ENCODE peak calls at places on chromosomes 3 and 15, in eight cellular contexts. I is GM20000, U is fibroblast of the aortic adventitia, G is heart left ventricle, B is progenitor cell of endocrine pancreas, V is lower lobe of right lung, X is K562, T is nephron progenitor cell. Y is an unnamed sample.

GRCh38 chr3:136595862-136596697 is 156.1 kb downstream of the STAG1 start:
- DNase-seq in G (no peak), V (no peak), U (no peak), X (no peak), I (no peak), B (no peak), T (no peak), Y (no peak)

GRCh38 chr3:46565607-46566039 is 479 bp downstream of the LRRC2 start:
- DNase-seq in G (peak), I (no peak), B (no peak), V (no peak), U (peak), T (peak), X (no peak), Y (no peak)

GRCh38 chr3:119937229-119937628 is 155.3 kb downstream of the NR1I2 start:
- DNase-seq in X (peak), T (no peak), G (no peak), U (no peak), V (no peak), I (peak), B (no peak), Y (peak)

GRCh38 chr3:25421747-25422146 is 6.3 kb upstream of the RARB start:
- DNase-seq in I (no peak), T (no peak), B (no peak), G (no peak), U (no peak), V (no peak), X (no peak), Y (no peak)

GRCh38 chr15:48467801-48468200 is 136.6 kb downstream of the DUT start:
- DNase-seq in X (no peak), B (no peak), U (no peak), T (no peak), V (no peak), G (no peak), I (no peak), Y (no peak)

GRCh38 chr15:52786436-52787122 is 3.6 kb downstream of the ONECUT1 start:
- DNase-seq in V (no peak), I (no peak), X (no peak), B (no peak), T (peak), G (no peak), U (no peak), Y (no peak)

GRCh38 chr3:38038447-38038911 is 529 bp upstream of the DLEC1 start:
- DNase-seq in X (no peak), U (no peak), V (no peak), I (no peak), G (no peak), B (no peak), T (no peak), Y (no peak)

GRCh38 chr15:83404143-83404542 is 43.0 kb upstream of the SH3GL3 start:
- DNase-seq in U (no peak), T (no peak), I (no peak), B (no peak), X (no peak), V (no peak), G (no peak), Y (no peak)

GRCh38 chr3:184952671-184953070 is 140.7 kb downstream of the VPS8 start:
- DNase-seq in T (no peak), V (no peak), X (no peak), U (no peak), I (no peak), B (no peak), G (no peak), Y (no peak)

GRCh38 chr3:49469037-49469875 is 811 bp upstream of the DAG1 start:
- DNase-seq in T (peak), B (peak), X (peak), U (peak), I (no peak), G (peak), V (peak), Y (no peak)

GRCh38 chr3:45306406-45307008 is 80.4 kb upstream of the TMEM158 start:
- DNase-seq in V (no peak), G (no peak), U (no peak), I (no peak), X (no peak), B (no peak), T (no peak), Y (no peak)

GRCh38 chr15:84113919-84114318 is 121.7 kb upstream of the GOLGA6L4 start:
- DNase-seq in G (no peak), V (no peak), X (no peak), T (no peak), B (no peak), I (no peak), U (no peak), Y (no peak)

GRCh38 chr3:62128028-62128427 is 245.3 kb downstream of the FEZF2 start:
- DNase-seq in V (no peak), I (no peak), T (no peak), X (no peak), U (peak), G (no peak), B (no peak), Y (no peak)

GRCh38 chr3:154886437-154886836 is 193.7 kb upstream of the MME start:
- DNase-seq in U (peak), G (no peak), I (no peak), T (no peak), V (no peak), X (no peak), B (no peak), Y (no peak)

GRCh38 chr3:146124141-146124801 is 36.7 kb downstream of the PLOD2 start:
- DNase-seq in V (no peak), I (no peak), X (no peak), G (no peak), U (peak), B (no peak), T (no peak), Y (no peak)

GRCh38 chr3:58101499-58102370 is 93.5 kb downstream of the FLNB start:
- DNase-seq in T (no peak), B (no peak), V (no peak), U (peak), G (no peak), X (no peak), I (no peak), Y (no peak)

GRCh38 chr15:85394552-85395333 is 14.3 kb downstream of the AKAP13 start:
- DNase-seq in X (no peak), I (no peak), T (no peak), B (no peak), G (no peak), U (no peak), V (no peak), Y (no peak)

GRCh38 chr3:4807381-4808280 is 171.6 kb upstream of the BHLHE40 start:
- DNase-seq in G (no peak), B (no peak), U (no peak), I (no peak), V (no peak), T (no peak), X (no peak), Y (no peak)

GRCh38 chr15:61527836-61528589 is 298.9 kb upstream of the RORA start:
- DNase-seq in I (no peak), G (no peak), V (no peak), T (no peak), B (no peak), X (no peak), U (no peak), Y (no peak)

GRCh38 chr3:81465510-81465909 is 295.9 kb downstream of the GBE1 start:
- DNase-seq in I (no peak), X (no peak), G (no peak), T (no peak), U (peak), V (no peak), B (no peak), Y (no peak)

GRCh38 chr3:144084929-144085328 is 113.3 kb downstream of the DIPK2A start:
- DNase-seq in U (no peak), B (no peak), G (no peak), T (no peak), X (no peak), I (no peak), V (no peak), Y (no peak)

GRCh38 chr15:67049351-67050044 is 15.9 kb upstream of the SMAD3 start:
- DNase-seq in I (no peak), X (no peak), G (no peak), T (no peak), V (no peak), U (peak), B (no peak), Y (no peak)

GRCh38 chr3:74789111-74789510 is 174.7 kb upstream of the CNTN3 start:
- DNase-seq in B (no peak), G (no peak), X (no peak), V (no peak), T (no peak), U (peak), I (no peak), Y (no peak)

GRCh38 chr3:104612218-104612617 is 754.5 kb upstream of the ALCAM start:
- DNase-seq in B (no peak), T (no peak), U (no peak), X (no peak), V (no peak), G (no peak), I (no peak), Y (no peak)

GRCh38 chr3:177345049-177345972 is 148.0 kb upstream of the TBL1XR1 start:
- DNase-seq in T (peak), G (peak), X (peak), I (peak), V (peak), B (no peak), U (peak), Y (no peak)

GRCh38 chr3:138464490-138464860 is 30.1 kb downstream of the ESYT3 start:
- DNase-seq in V (no peak), X (no peak), I (no peak), T (no peak), G (no peak), B (no peak), U (no peak), Y (no peak)

DNA sequence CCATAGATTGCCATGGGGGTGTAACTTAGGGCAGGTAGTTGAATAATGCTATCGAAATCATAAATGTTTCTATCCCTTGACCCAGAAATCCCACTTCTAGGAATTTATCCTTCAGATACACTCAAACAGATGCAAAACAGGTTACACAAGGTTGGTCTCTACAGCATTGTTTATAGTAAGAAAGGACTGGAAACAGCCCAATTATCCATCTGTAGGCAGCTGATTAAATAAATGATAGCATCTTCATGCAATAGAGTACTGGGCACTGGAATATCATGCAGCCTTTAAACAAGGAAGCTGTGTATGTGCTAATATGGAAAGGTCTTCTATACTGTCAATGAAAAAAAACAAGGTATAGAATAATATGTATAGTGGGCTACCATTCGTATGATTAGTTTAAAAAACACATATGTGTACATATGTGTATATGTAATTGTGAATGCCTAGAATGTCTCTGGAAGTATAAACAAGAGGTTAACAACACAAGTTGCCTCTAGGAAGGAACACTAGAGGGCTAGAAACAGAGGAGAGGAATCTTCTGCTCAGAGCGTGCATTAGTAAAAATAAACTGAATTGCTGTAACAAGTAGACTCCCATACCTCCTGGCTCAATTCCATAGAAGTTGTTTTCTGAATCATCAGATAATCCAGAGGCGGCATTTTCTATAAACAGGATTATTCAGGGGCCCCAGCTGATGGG is 146.1 kb downstream of the TLE3 start:
- DNase-seq in G (no peak), V (no peak), T (no peak), I (no peak), B (no peak), X (no peak), U (peak), Y (no peak)
- TF ChIP-seq CTCF in G (no peak), V (no peak), T (no peak), I (no peak), B (no peak), X (no peak), U (no peak), Y (no peak)

GRCh38 chr3:56680054-56680453 is 3.0 kb downstream of the TASOR start:
- DNase-seq in B (no peak), X (no peak), I (no peak), T (no peak), V (no peak), U (no peak), G (no peak), Y (no peak)

GRCh38 chr3:56684029-56684428 is 964 bp upstream of the TASOR start:
- DNase-seq in T (no peak), X (no peak), B (no peak), U (no peak), I (no peak), G (no peak), V (no peak), Y (no peak)

GRCh38 chr3:56683122-56683817 is at the start of gene TASOR:
- DNase-seq in X (peak), B (peak), U (peak), I (peak), T (peak), V (peak), G (peak), Y (peak)

GRCh38 chr3:56681963-56682457 is 1.1 kb downstream of the TASOR start:
- DNase-seq in V (no peak), X (no peak), G (no peak), T (no peak), I (peak), U (no peak), B (no peak), Y (peak)

DNA sequence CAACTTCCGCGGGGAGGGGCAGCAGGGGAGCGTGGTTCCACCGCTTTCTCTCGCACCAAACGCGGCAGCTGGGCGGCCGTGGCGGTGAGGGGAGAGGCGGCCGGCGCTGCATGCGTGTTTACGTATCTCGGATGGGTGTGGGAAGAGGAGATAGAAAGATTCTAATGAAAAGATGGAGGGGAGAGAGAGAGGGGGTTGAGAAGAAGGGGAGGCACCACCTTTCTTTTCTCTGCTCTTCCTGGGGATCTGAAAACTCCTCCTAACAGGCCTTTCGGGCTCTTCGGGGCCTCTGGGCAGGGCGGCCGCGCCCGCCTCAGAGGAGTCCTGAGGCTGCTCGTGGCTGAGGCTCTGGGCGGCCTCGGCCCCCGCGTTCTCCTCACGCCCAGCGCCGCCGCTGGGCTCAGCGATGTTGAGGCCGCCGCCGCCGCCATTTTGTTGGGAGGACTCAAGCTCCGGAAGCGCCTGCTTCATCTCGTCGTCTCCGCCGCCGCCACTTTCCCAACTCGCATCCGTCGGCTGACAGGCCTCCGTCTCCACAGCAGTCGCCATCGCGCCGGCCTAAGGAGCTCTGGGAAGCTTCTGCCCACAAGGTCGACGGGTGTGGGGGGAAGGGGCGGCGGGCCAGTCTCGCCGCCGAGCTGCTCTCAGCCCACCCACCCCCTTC is 475 bp downstream of the TASOR start:
- DNase-seq in V (peak), U (peak), T (peak), X (peak), I (peak), B (peak), G (peak), Y (peak)
- TF ChIP-seq CTCF in V (no peak), U (peak), T (no peak), X (no peak), I (no peak), B (no peak), G (no peak), Y (no peak)

GRCh38 chr15:88006146-88006545 is 250.4 kb downstream of the NTRK3 start:
- DNase-seq in T (no peak), V (no peak), I (no peak), B (no peak), X (no peak), U (no peak), G (no peak), Y (no peak)

GRCh38 chr15:88002721-88003120 is 253.8 kb downstream of the NTRK3 start:
- DNase-seq in I (no peak), U (no peak), G (no peak), X (no peak), B (no peak), V (no peak), T (no peak), Y (no peak)

GRCh38 chr15:87998658-87999057 is 257.9 kb downstream of the NTRK3 start:
- DNase-seq in X (no peak), U (no peak), V (no peak), G (no peak), I (no peak), T (no peak), B (no peak), Y (no peak)

GRCh38 chr15:88004379-88004778 is 252.2 kb downstream of the NTRK3 start:
- DNase-seq in G (no peak), U (no peak), X (no peak), B (no peak), V (no peak), I (no peak), T (no peak), Y (no peak)

GRCh38 chr15:88003928-88004327 is 252.6 kb downstream of the NTRK3 start:
- DNase-seq in V (no peak), U (no peak), T (no peak), G (no peak), B (no peak), I (no peak), X (no peak), Y (no peak)
- TF ChIP-seq CTCF in V (no peak), U (no peak), T (no peak), G (no peak), B (no peak), I (no peak), X (no peak), Y (no peak)

GRCh38 chr15:39474657-39475056 is 106.2 kb upstream of the THBS1 start:
- DNase-seq in U (no peak), V (no peak), I (no peak), T (no peak), X (no peak), B (no peak), G (no peak), Y (no peak)
- TF ChIP-seq CTCF in U (no peak), V (no peak), I (no peak), T (no peak), X (peak), B (no peak), G (no peak), Y (no peak)

DNA sequence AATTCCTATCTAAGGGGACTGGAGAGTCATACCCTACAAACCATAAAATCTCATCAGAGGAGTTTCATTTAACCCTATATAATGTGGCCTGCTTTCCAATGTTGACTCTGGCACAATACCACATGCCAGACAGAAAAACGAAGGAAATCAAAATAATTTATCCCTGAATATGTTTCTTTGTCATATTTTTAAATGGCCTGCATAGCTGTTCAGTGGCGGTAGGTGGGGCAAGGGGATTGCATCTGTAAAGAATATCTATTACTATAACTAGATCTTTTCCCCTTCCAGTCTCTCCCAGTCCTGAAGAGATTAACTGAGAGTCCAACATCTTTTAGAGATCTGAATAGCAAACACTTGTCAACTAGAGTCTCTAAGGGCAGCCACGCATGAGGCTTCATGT is 278.1 kb upstream of the CTNNB1 start:
- DNase-seq in G (no peak), V (no peak), B (no peak), X (no peak), I (no peak), T (no peak), U (no peak), Y (no peak)
- TF ChIP-seq CTCF in G (no peak), V (no peak), B (no peak), X (no peak), I (no peak), T (no peak), U (no peak), Y (no peak)

GRCh38 chr3:71026634-71027578 is 556.6 kb downstream of the FOXP1 start:
- DNase-seq in I (no peak), X (no peak), G (no peak), B (no peak), T (no peak), U (peak), V (no peak), Y (no peak)

GRCh38 chr3:71018794-71019193 is 564.7 kb downstream of the FOXP1 start:
- DNase-seq in U (no peak), T (no peak), B (no peak), V (no peak), G (no peak), I (no peak), X (no peak), Y (no peak)

GRCh38 chr3:71025010-71025409 is 558.5 kb downstream of the FOXP1 start:
- DNase-seq in I (no peak), B (no peak), T (no peak), U (no peak), G (no peak), V (no peak), X (no peak), Y (no peak)

GRCh38 chr3:71025516-71025915 is 558.0 kb downstream of the FOXP1 start:
- DNase-seq in X (no peak), U (no peak), V (no peak), I (no peak), G (no peak), B (no peak), T (no peak), Y (no peak)

GRCh38 chr3:71022552-71023335 is 560.8 kb downstream of the FOXP1 start:
- DNase-seq in X (no peak), T (no peak), G (no peak), I (no peak), B (no peak), V (no peak), U (peak), Y (no peak)
- TF ChIP-seq CTCF in X (no peak), T (no peak), G (peak), I (no peak), B (peak), V (no peak), U (peak), Y (peak)

Y was measured in GM13977.